ENCODE peak calls at places on chromosomes 16 and 17, in eight cellular contexts. One of them, this sample, is unnamed.

GRCh38 chr17:75238020-75238580 is 23.3 kb downstream of the GGA3 start:
- DNase-seq in thoracic aorta: no peak
- DNase-seq in MM.1S: no peak
- DNase-seq in esophagus muscularis mucosa: no peak
- DNase-seq in heart right ventricle: no peak
- DNase-seq in A549: no peak
- DNase-seq in HCT116: no peak
- DNase-seq in PC-9: no peak
- DNase-seq in this sample: no peak

GRCh38 chr17:2724783-2725164 is 13.2 kb upstream of the CLUH start:
- DNase-seq in MM.1S: no peak
- DNase-seq in HCT116: no peak
- DNase-seq in PC-9: no peak
- DNase-seq in esophagus muscularis mucosa: no peak
- DNase-seq in thoracic aorta: no peak
- DNase-seq in heart right ventricle: no peak
- DNase-seq in A549: peak; percentile 77
- DNase-seq in this sample: no peak

GRCh38 chr17:31698751-31699150 is 160.3 kb downstream of the COPRS start:
- DNase-seq in esophagus muscularis mucosa: no peak
- DNase-seq in MM.1S: no peak
- DNase-seq in thoracic aorta: no peak
- DNase-seq in HCT116: no peak
- DNase-seq in heart right ventricle: no peak
- DNase-seq in PC-9: no peak
- DNase-seq in A549: no peak
- DNase-seq in this sample: no peak

GRCh38 chr17:66221755-66222530 is 7.3 kb downstream of the APOH start:
- DNase-seq in heart right ventricle: no peak
- DNase-seq in A549: no peak
- DNase-seq in thoracic aorta: no peak
- DNase-seq in esophagus muscularis mucosa: no peak
- DNase-seq in HCT116: no peak
- DNase-seq in MM.1S: no peak
- DNase-seq in PC-9: no peak
- DNase-seq in this sample: no peak

GRCh38 chr17:80242505-80242904 is 18.1 kb upstream of the RNF213 start:
- DNase-seq in HCT116: no peak
- DNase-seq in thoracic aorta: no peak
- DNase-seq in MM.1S: no peak
- DNase-seq in A549: no peak
- DNase-seq in PC-9: no peak
- DNase-seq in esophagus muscularis mucosa: no peak
- DNase-seq in heart right ventricle: no peak
- DNase-seq in this sample: no peak

GRCh38 chr17:79747508-79748295 is 17.0 kb downstream of the ENPP7 start:
- DNase-seq in esophagus muscularis mucosa: no peak
- DNase-seq in PC-9: no peak
- DNase-seq in MM.1S: no peak
- DNase-seq in thoracic aorta: no peak
- DNase-seq in HCT116: no peak
- DNase-seq in A549: no peak
- DNase-seq in heart right ventricle: no peak
- DNase-seq in this sample: no peak

GRCh38 chr16:57486858-57487834 is 853 bp upstream of the DOK4 start:
- DNase-seq in esophagus muscularis mucosa: no peak
- DNase-seq in thoracic aorta: no peak
- DNase-seq in HCT116: no peak
- DNase-seq in MM.1S: no peak
- DNase-seq in PC-9: no peak
- DNase-seq in A549: no peak
- DNase-seq in heart right ventricle: no peak
- DNase-seq in this sample: no peak

GRCh38 chr17:45381001-45381400 is 51.7 kb downstream of the ARHGAP27 start:
- DNase-seq in thoracic aorta: no peak
- DNase-seq in esophagus muscularis mucosa: no peak
- DNase-seq in PC-9: no peak
- DNase-seq in MM.1S: peak; percentile 64
- DNase-seq in heart right ventricle: no peak
- DNase-seq in A549: no peak
- DNase-seq in HCT116: no peak
- DNase-seq in this sample: no peak

GRCh38 chr16:49513040-49513439 is 139.4 kb downstream of the C16orf78 start:
- DNase-seq in A549: peak; percentile 31
- DNase-seq in esophagus muscularis mucosa: no peak
- DNase-seq in thoracic aorta: no peak
- DNase-seq in HCT116: no peak
- DNase-seq in MM.1S: peak; percentile 18
- DNase-seq in PC-9: no peak
- DNase-seq in heart right ventricle: no peak
- DNase-seq in this sample: no peak

GRCh38 chr16:9053006-9053601 is 38.3 kb upstream of the HAPSTR1 start:
- DNase-seq in thoracic aorta: peak; percentile 20
- DNase-seq in A549: peak; percentile 64
- DNase-seq in esophagus muscularis mucosa: no peak
- DNase-seq in PC-9: peak; percentile 30
- DNase-seq in MM.1S: no peak
- DNase-seq in HCT116: peak; percentile 74
- DNase-seq in heart right ventricle: peak; percentile 67
- DNase-seq in this sample: no peak

GRCh38 chr17:45277992-45278391 is 16.1 kb upstream of the SPATA32 start:
- DNase-seq in esophagus muscularis mucosa: no peak
- DNase-seq in MM.1S: no peak
- DNase-seq in thoracic aorta: no peak
- DNase-seq in heart right ventricle: no peak
- DNase-seq in A549: no peak
- DNase-seq in PC-9: no peak
- DNase-seq in HCT116: no peak
- DNase-seq in this sample: no peak

GRCh38 chr16:15611610-15612009 is 31.3 kb downstream of the MARF1 start:
- DNase-seq in esophagus muscularis mucosa: no peak
- DNase-seq in HCT116: no peak
- DNase-seq in PC-9: no peak
- DNase-seq in heart right ventricle: no peak
- DNase-seq in A549: no peak
- DNase-seq in thoracic aorta: no peak
- DNase-seq in MM.1S: no peak
- DNase-seq in this sample: no peak

GRCh38 chr17:78151514-78152008 is 5.4 kb downstream of the C17orf99 start:
- DNase-seq in esophagus muscularis mucosa: no peak
- DNase-seq in MM.1S: no peak
- DNase-seq in A549: peak; percentile 93
- DNase-seq in PC-9: peak; percentile 82
- DNase-seq in heart right ventricle: no peak
- DNase-seq in HCT116: no peak
- DNase-seq in thoracic aorta: no peak
- DNase-seq in this sample: no peak

GRCh38 chr17:50238594-50239287 is 35.5 kb upstream of the TMEM92 start:
- DNase-seq in HCT116: no peak
- DNase-seq in PC-9: no peak
- DNase-seq in thoracic aorta: no peak
- DNase-seq in esophagus muscularis mucosa: no peak
- DNase-seq in MM.1S: no peak
- DNase-seq in A549: no peak
- DNase-seq in heart right ventricle: no peak
- DNase-seq in this sample: no peak

GRCh38 chr16:17448640-17449638 is 21.8 kb downstream of the XYLT1 start:
- DNase-seq in A549: no peak
- DNase-seq in HCT116: no peak
- DNase-seq in MM.1S: no peak
- DNase-seq in thoracic aorta: no peak
- DNase-seq in PC-9: no peak
- DNase-seq in esophagus muscularis mucosa: no peak
- DNase-seq in heart right ventricle: peak; percentile 38
- DNase-seq in this sample: no peak

GRCh38 chr16:31248344-31248743 is 11.4 kb upstream of the ITGAM start:
- DNase-seq in A549: no peak
- DNase-seq in MM.1S: no peak
- DNase-seq in PC-9: no peak
- DNase-seq in thoracic aorta: no peak
- DNase-seq in HCT116: no peak
- DNase-seq in esophagus muscularis mucosa: no peak
- DNase-seq in heart right ventricle: no peak
- DNase-seq in this sample: no peak

GRCh38 chr16:31050280-31051030 is 17.1 kb downstream of the STX4 start:
- DNase-seq in HCT116: no peak
- DNase-seq in heart right ventricle: no peak
- DNase-seq in PC-9: no peak
- DNase-seq in esophagus muscularis mucosa: no peak
- DNase-seq in thoracic aorta: no peak
- DNase-seq in MM.1S: no peak
- DNase-seq in A549: no peak
- DNase-seq in this sample: no peak

DNA sequence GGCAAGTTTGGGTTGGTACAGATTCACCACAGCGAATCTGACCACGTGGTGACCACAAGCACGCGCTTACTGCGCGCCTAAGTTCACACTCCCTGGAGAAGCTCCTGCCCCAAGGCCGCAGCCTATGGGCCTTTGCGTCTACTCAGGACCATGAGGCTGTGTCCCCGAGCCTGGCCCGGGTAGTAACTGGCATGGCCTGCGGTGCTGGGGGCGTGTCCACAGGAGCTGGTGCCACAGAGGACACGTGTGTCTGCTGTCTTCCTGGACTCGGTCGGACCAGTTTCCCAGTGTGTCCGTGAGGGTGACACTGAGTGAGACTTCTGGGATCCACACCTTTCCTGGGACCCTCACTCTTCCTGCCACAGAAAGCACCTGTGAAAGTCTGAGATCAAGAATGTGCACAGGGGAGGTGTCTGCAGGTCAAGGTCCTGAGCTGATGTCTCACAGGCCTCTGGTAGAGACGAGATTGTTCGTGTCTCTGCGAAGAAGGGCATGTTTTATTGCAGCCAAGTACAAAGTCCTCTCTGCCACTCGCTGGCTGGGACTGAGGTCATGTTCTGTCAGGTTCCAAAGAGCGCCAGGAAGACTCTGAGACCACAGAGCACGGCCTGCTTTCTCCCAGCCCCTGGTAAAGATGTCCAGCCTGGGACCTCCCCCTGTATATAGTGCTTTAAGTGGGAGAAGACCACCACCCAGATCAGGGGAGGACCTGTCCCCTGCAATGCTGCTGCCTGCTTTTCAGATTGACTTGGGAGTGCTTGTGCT is 25.2 kb upstream of the CAPN15 start:
- DNase-seq in heart right ventricle: no peak
- DNase-seq in MM.1S: no peak
- DNase-seq in esophagus muscularis mucosa: no peak
- DNase-seq in PC-9: no peak
- DNase-seq in HCT116: no peak
- DNase-seq in A549: no peak
- DNase-seq in thoracic aorta: no peak
- DNase-seq in this sample: no peak
- TF ChIP-seq CTCF in heart right ventricle: no peak
- TF ChIP-seq CTCF in MM.1S: no peak
- TF ChIP-seq CTCF in esophagus muscularis mucosa: no peak
- TF ChIP-seq CTCF in PC-9: no peak
- TF ChIP-seq CTCF in HCT116: no peak
- TF ChIP-seq CTCF in A549: no peak
- TF ChIP-seq CTCF in thoracic aorta: no peak
- TF ChIP-seq CTCF in this sample: no peak

GRCh38 chr17:17841620-17842025 is 4.8 kb upstream of the SREBF1 start:
- DNase-seq in heart right ventricle: peak; percentile 78
- DNase-seq in MM.1S: no peak
- DNase-seq in thoracic aorta: no peak
- DNase-seq in PC-9: no peak
- DNase-seq in esophagus muscularis mucosa: no peak
- DNase-seq in A549: no peak
- DNase-seq in HCT116: no peak
- DNase-seq in this sample: no peak
- H3K27ac ChIP-seq in heart right ventricle: peak overlapping the region; percentile 90
- H3K27ac ChIP-seq in MM.1S: no peak overlapping the region
- H3K27ac ChIP-seq in thoracic aorta: peak overlapping the region; percentile 99
- H3K27ac ChIP-seq in PC-9: peak overlapping the region; percentile 99
- H3K27ac ChIP-seq in esophagus muscularis mucosa: peak overlapping the region; percentile 99
- H3K27ac ChIP-seq in A549: peak overlapping the region; percentile 98
- H3K27ac ChIP-seq in HCT116: peak overlapping the region; percentile 98
- H3K27ac ChIP-seq in this sample: no peak overlapping the region

GRCh38 chr16:27387724-27388123 is 14.2 kb upstream of the IL21R start:
- DNase-seq in PC-9: no peak
- DNase-seq in MM.1S: no peak
- DNase-seq in heart right ventricle: no peak
- DNase-seq in esophagus muscularis mucosa: no peak
- DNase-seq in thoracic aorta: no peak
- DNase-seq in A549: no peak
- DNase-seq in HCT116: no peak
- DNase-seq in this sample: no peak
- H3K9me3 ChIP-seq in PC-9: no peaks in the 10 kb centered on the region
- H3K9me3 ChIP-seq in MM.1S: no peaks in the 10 kb centered on the region
- H3K9me3 ChIP-seq in heart right ventricle: peaks cover 16% of the 10 kb centered on the region
- H3K9me3 ChIP-seq in esophagus muscularis mucosa: peaks cover 19% of the 10 kb centered on the region
- H3K9me3 ChIP-seq in thoracic aorta: peaks cover 3% of the 10 kb centered on the region
- H3K9me3 ChIP-seq in A549: peaks cover 17% of the 10 kb centered on the region
- H3K9me3 ChIP-seq in HCT116: no peaks in the 10 kb centered on the region
- H3K9me3 ChIP-seq in this sample: peaks cover 13% of the 10 kb centered on the region

GRCh38 chr16:2273484-2273883 is 5.6 kb upstream of the RNPS1 start:
- DNase-seq in esophagus muscularis mucosa: no peak
- DNase-seq in MM.1S: no peak
- DNase-seq in thoracic aorta: no peak
- DNase-seq in PC-9: no peak
- DNase-seq in heart right ventricle: no peak
- DNase-seq in HCT116: no peak
- DNase-seq in A549: no peak
- DNase-seq in this sample: no peak

GRCh38 chr16:2270588-2271470 is 2.9 kb upstream of the RNPS1 start:
- DNase-seq in A549: no peak
- DNase-seq in esophagus muscularis mucosa: no peak
- DNase-seq in HCT116: no peak
- DNase-seq in heart right ventricle: no peak
- DNase-seq in MM.1S: no peak
- DNase-seq in PC-9: no peak
- DNase-seq in thoracic aorta: no peak
- DNase-seq in this sample: no peak

GRCh38 chr16:2267913-2268666 is at the start of gene RNPS1:
- DNase-seq in HCT116: peak; percentile 93
- DNase-seq in MM.1S: peak; percentile 97
- DNase-seq in PC-9: peak; percentile 96
- DNase-seq in A549: peak; percentile 98
- DNase-seq in heart right ventricle: peak; percentile 96
- DNase-seq in thoracic aorta: peak; percentile 77
- DNase-seq in esophagus muscularis mucosa: peak; percentile 99
- DNase-seq in this sample: peak; percentile 85

GRCh38 chr16:2271848-2272461 is 4.0 kb upstream of the RNPS1 start:
- DNase-seq in PC-9: no peak
- DNase-seq in esophagus muscularis mucosa: no peak
- DNase-seq in A549: no peak
- DNase-seq in MM.1S: no peak
- DNase-seq in heart right ventricle: no peak
- DNase-seq in thoracic aorta: no peak
- DNase-seq in HCT116: no peak
- DNase-seq in this sample: no peak

DNA sequence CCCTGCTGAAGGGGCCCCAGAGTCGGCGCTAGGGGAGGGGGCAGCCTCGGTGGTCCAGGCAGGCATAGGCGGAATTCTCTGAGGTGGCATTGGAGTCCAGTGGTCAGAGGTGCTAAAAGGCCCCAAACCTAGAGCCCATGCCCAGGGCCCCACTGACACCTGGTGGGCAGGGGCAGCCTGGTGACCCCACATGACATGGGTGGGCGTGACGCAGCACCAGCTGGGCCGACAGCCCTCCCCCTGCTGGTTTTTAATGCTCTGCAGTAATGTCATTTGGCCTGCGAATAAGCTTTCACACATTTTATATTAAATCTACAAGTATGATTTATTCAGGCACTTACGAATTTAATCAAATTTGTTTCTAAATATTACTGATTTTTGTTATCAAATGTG is 2.1 kb upstream of the RNPS1 start:
- DNase-seq in esophagus muscularis mucosa: no peak
- DNase-seq in PC-9: no peak
- DNase-seq in heart right ventricle: no peak
- DNase-seq in A549: no peak
- DNase-seq in HCT116: no peak
- DNase-seq in MM.1S: no peak
- DNase-seq in thoracic aorta: no peak
- DNase-seq in this sample: no peak
- TF ChIP-seq CTCF in esophagus muscularis mucosa: no peak
- TF ChIP-seq CTCF in PC-9: no peak
- TF ChIP-seq CTCF in heart right ventricle: no peak
- TF ChIP-seq CTCF in A549: no peak
- TF ChIP-seq CTCF in HCT116: no peak
- TF ChIP-seq CTCF in MM.1S: no peak
- TF ChIP-seq CTCF in thoracic aorta: no peak
- TF ChIP-seq CTCF in this sample: no peak